ENCODE peak calls at places on chromosomes 16 and 17, in eight cellular contexts. U is NCI-H1930; J is naive thymus-derived CD8-positive, alpha-beta T cell; Q is neural crest cell; E is effector CD4-positive, alpha-beta T cell; R is AG08396; L is endothelial cell; Z is HTR-8/SVneo. H is an unnamed sample.

GRCh38 chr16:6602401-6602800 is 730.2 kb upstream of the RBFOX1 start:
- DNase-seq in U (no peak), J (no peak), Q (no peak), E (no peak), R (no peak), L (no peak), Z (no peak), H (no peak)

GRCh38 chr16:69310479-69311114 is 553 bp upstream of the VPS4A start:
- DNase-seq in U (no peak), J (no peak), Q (no peak), E (no peak), R (no peak), L (no peak), Z (no peak), H (no peak)

GRCh38 chr17:38602453-38602852 is 3.3 kb downstream of the SRCIN1 start:
- DNase-seq in U (no peak), J (no peak), Q (no peak), E (no peak), R (no peak), L (no peak), Z (no peak), H (no peak)

GRCh38 chr16:77873066-77873465 is 84.7 kb downstream of the VAT1L start:
- DNase-seq in U (no peak), J (no peak), Q (no peak), E (no peak), R (no peak), L (no peak), Z (no peak), H (no peak)

GRCh38 chr17:45965741-45966140 is 33.3 kb upstream of the STH start:
- DNase-seq in U (no peak), J (no peak), Q (no peak), E (no peak), R (no peak), L (no peak), Z (no peak), H (no peak)

GRCh38 chr16:47018223-47018891 is 44.9 kb upstream of the DNAJA2 start:
- DNase-seq in U (peak; percentile 6), J (no peak), Q (peak; percentile 35), E (peak; percentile 9), R (peak; percentile 43), L (peak; percentile 49), Z (peak; percentile 69), H (peak; percentile 6)

GRCh38 chr16:80150978-80151705 is 389.7 kb upstream of the DYNLRB2 start:
- DNase-seq in U (no peak), J (no peak), Q (no peak), E (no peak), R (no peak), L (no peak), Z (no peak), H (no peak)

GRCh38 chr17:22512997-22513538 is 820.7 kb downstream of the KCNJ18 start:
- DNase-seq in U (no peak), J (no peak), Q (no peak), E (no peak), R (no peak), L (no peak), Z (no peak), H (no peak)

GRCh38 chr16:55849536-55849935 is 16.6 kb upstream of the CES1 start:
- DNase-seq in U (no peak), J (no peak), Q (no peak), E (no peak), R (no peak), L (no peak), Z (no peak), H (no peak)

GRCh38 chr17:77366206-77366557 is 225.4 kb downstream of the SEC14L1 start:
- DNase-seq in U (no peak), J (no peak), Q (no peak), E (no peak), R (no peak), L (no peak), Z (no peak), H (no peak)

GRCh38 chr17:4594406-4595349 is 10.3 kb downstream of the SMTNL2 start:
- DNase-seq in U (no peak), J (no peak), Q (peak; percentile 54), E (no peak), R (no peak), L (peak; percentile 69), Z (no peak), H (no peak)

GRCh38 chr17:35121315-35121714 is at the start of gene FNDC8:
- DNase-seq in U (no peak), J (no peak), Q (no peak), E (no peak), R (no peak), L (no peak), Z (no peak), H (no peak)

GRCh38 chr17:40516581-40517285 is 15.3 kb upstream of the TNS4 start:
- DNase-seq in U (no peak), J (peak; percentile 47), Q (no peak), E (peak; percentile 63), R (no peak), L (no peak), Z (peak; percentile 50), H (peak; percentile 73)

GRCh38 chr17:522912-523311 is 170.3 kb upstream of the RPH3AL start:
- DNase-seq in U (no peak), J (no peak), Q (peak; percentile 16), E (no peak), R (no peak), L (no peak), Z (no peak), H (no peak)

GRCh38 chr16:31181102-31181830 is 1.3 kb downstream of the FUS start:
- DNase-seq in U (no peak), J (no peak), Q (no peak), E (no peak), R (no peak), L (peak; percentile 61), Z (no peak), H (no peak)

GRCh38 chr16:20271893-20272292 is 55.4 kb downstream of the GP2 start:
- DNase-seq in U (no peak), J (no peak), Q (no peak), E (no peak), R (no peak), L (no peak), Z (no peak), H (no peak)

GRCh38 chr17:43879723-43880419 is 27.5 kb downstream of the MPP2 start:
- DNase-seq in U (no peak), J (no peak), Q (no peak), E (no peak), R (no peak), L (no peak), Z (no peak), H (no peak)

GRCh38 chr17:82831818-82832200 is 8.0 kb downstream of the ZNF750 start:
- DNase-seq in U (no peak), J (no peak), Q (no peak), E (no peak), R (no peak), L (no peak), Z (no peak), H (no peak)

GRCh38 chr16:17037499-17037898 is 433.3 kb downstream of the XYLT1 start:
- DNase-seq in U (no peak), J (no peak), Q (no peak), E (no peak), R (no peak), L (no peak), Z (no peak), H (no peak)

GRCh38 chr16:54342966-54343365 is 56.4 kb upstream of the IRX3 start:
- DNase-seq in U (no peak), J (no peak), Q (no peak), E (no peak), R (no peak), L (no peak), Z (no peak), H (no peak)

GRCh38 chr17:67411396-67411795 is 34.3 kb downstream of the PITPNC1 start:
- DNase-seq in U (no peak), J (no peak), Q (no peak), E (no peak), R (no peak), L (no peak), Z (no peak), H (no peak)

GRCh38 chr16:58306327-58306726 is 11.5 kb upstream of the PRSS54 start:
- DNase-seq in U (no peak), J (peak; percentile 7), Q (peak; percentile 18), E (peak; percentile 14), R (no peak), L (peak; percentile 45), Z (no peak), H (peak; percentile 35)

GRCh38 chr17:67390646-67391480 is 13.8 kb downstream of the PITPNC1 start:
- DNase-seq in U (no peak), J (peak; percentile 37), Q (no peak), E (peak; percentile 46), R (peak; percentile 76), L (no peak), Z (peak; percentile 73), H (peak; percentile 56)

GRCh38 chr16:76446251-76446650 is 169.1 kb downstream of the CNTNAP4 start:
- DNase-seq in U (no peak), J (no peak), Q (no peak), E (no peak), R (no peak), L (no peak), Z (no peak), H (no peak)

GRCh38 chr16:25978227-25978626 is 286.5 kb downstream of the HS3ST4 start:
- DNase-seq in U (no peak), J (no peak), Q (no peak), E (no peak), R (no peak), L (no peak), Z (no peak), H (no peak)

GRCh38 chr17:31820691-31821435 is 38.2 kb downstream of the COPRS start:
- DNase-seq in U (no peak), J (no peak), Q (no peak), E (no peak), R (no peak), L (no peak), Z (no peak), H (no peak)

GRCh38 chr17:70905796-70906195 is 736.5 kb downstream of the KCNJ2 start:
- DNase-seq in U (no peak), J (no peak), Q (no peak), E (no peak), R (peak; percentile 78), L (no peak), Z (peak; percentile 12), H (no peak)

GRCh38 chr16:3138342-3138741 is 3.5 kb downstream of the ZNF213 start:
- DNase-seq in U (no peak), J (no peak), Q (no peak), E (no peak), R (no peak), L (no peak), Z (no peak), H (no peak)

GRCh38 chr16:57231821-57232350 is 13.2 kb upstream of the ARL2BP start:
- DNase-seq in U (no peak), J (no peak), Q (no peak), E (no peak), R (no peak), L (no peak), Z (no peak), H (no peak)

GRCh38 chr17:56707312-56708219 is 114.1 kb downstream of the NOG start:
- DNase-seq in U (no peak), J (no peak), Q (no peak), E (no peak), R (peak; percentile 26), L (no peak), Z (peak; percentile 93), H (no peak)

GRCh38 chr16:27792486-27793275 is 242.7 kb downstream of the KATNIP start:
- DNase-seq in U (no peak), J (no peak), Q (no peak), E (no peak), R (no peak), L (no peak), Z (no peak), H (no peak)